ENCODE peak calls at places on chromosome 15, in four cellular contexts. M is keratinocyte, V is neural crest cell, R is kidney tubule cell. C is an unnamed sample.
A peak's percentile ranks its signal among the peaks of the same experiment; 100 is the strongest.

GRCh38 chr15:39281094-39281493 is 299.8 kb upstream of the THBS1 start:
- DNase-seq in M (no peak), V (no peak), R (no peak), C (no peak)

GRCh38 chr15:60713096-60714084 is 234.4 kb upstream of the ICE2 start:
- DNase-seq in V (no peak), R (peak; percentile 18), M (no peak), C (no peak)

GRCh38 chr15:49645277-49645676 is 24.4 kb downstream of the DTWD1 start:
- DNase-seq in M (no peak), R (no peak), V (no peak), C (no peak)

GRCh38 chr15:90481023-90481422 is 48.7 kb upstream of the CRTC3 start:
- DNase-seq in V (no peak), M (no peak), R (no peak), C (no peak)

GRCh38 chr15:101017935-101018849 is 99.0 kb downstream of the LRRK1 start:
- DNase-seq in V (no peak), R (no peak), M (no peak), C (peak; percentile 13)

GRCh38 chr15:79172801-79173460 is 82.4 kb upstream of the RASGRF1 start:
- DNase-seq in R (no peak), M (no peak), V (no peak), C (peak; percentile 46)

GRCh38 chr15:55526559-55527036 is 18.6 kb upstream of the DNAAF4 start:
- DNase-seq in V (no peak), R (peak; percentile 71), M (peak; percentile 5), C (peak; percentile 74)

GRCh38 chr15:77533530-77533929 is 99.2 kb downstream of the LINGO1 start:
- DNase-seq in R (no peak), M (no peak), V (no peak), C (peak; percentile 70)

GRCh38 chr15:52069559-52069958 is 43.0 kb downstream of the BCL2L10 start:
- DNase-seq in V (no peak), M (peak; percentile 73), R (no peak), C (no peak)

GRCh38 chr15:77901921-77902750 is 175.4 kb downstream of the TBC1D2B start:
- DNase-seq in M (no peak), V (no peak), R (no peak), C (peak; percentile 66)

GRCh38 chr15:52527196-52527897 is 1.3 kb downstream of the MYO5A start:
- DNase-seq in V (no peak), R (no peak), M (no peak), C (no peak)

GRCh38 chr15:74311734-74312444 is 55.6 kb downstream of the CYP11A1 start:
- DNase-seq in R (peak; percentile 43), V (peak; percentile 46), M (no peak), C (peak; percentile 87)

GRCh38 chr15:89899303-89899946 is 5.6 kb upstream of the AP3S2 start:
- DNase-seq in R (no peak), V (no peak), M (no peak), C (no peak)

GRCh38 chr15:98614681-98615080 is 33.7 kb upstream of the IGF1R start:
- DNase-seq in M (no peak), V (no peak), R (peak; percentile 12), C (peak; percentile 32)

GRCh38 chr15:63258658-63259057 is 18.7 kb upstream of the APH1B start:
- DNase-seq in V (no peak), M (no peak), R (no peak), C (no peak)

GRCh38 chr15:69648215-69648614 is 195.6 kb downstream of the RPLP1 start:
- DNase-seq in M (no peak), R (no peak), V (no peak), C (peak; percentile 72)

GRCh38 chr15:61880079-61880478 is 180.2 kb downstream of the VPS13C start:
- DNase-seq in M (no peak), R (no peak), V (no peak), C (no peak)

GRCh38 chr15:78709263-78709882 is 68.4 kb upstream of the CHRNB4 start:
- DNase-seq in M (no peak), R (peak; percentile 73), V (peak; percentile 84), C (peak; percentile 95)

GRCh38 chr15:59647085-59647484 is 10.2 kb downstream of the GTF2A2 start:
- DNase-seq in M (no peak), V (no peak), R (no peak), C (no peak)

C was measured in endodermal cell.